ENCODE peak calls at places on chromosomes 6 and 20, in seven cellular contexts. L, Z, D, P, C, O and N are unnamed samples.

GRCh38 chr6:151215999-151216398 is 23.8 kb upstream of the AKAP12 start:
- DNase-seq in L (no peak), Z (no peak), D (no peak), P (no peak), C (no peak), O (no peak), N (no peak)

GRCh38 chr6:74757788-74758187 is 448.1 kb downstream of the COL12A1 start:
- DNase-seq in L (no peak), Z (no peak), D (no peak), P (no peak), C (no peak), O (no peak), N (no peak)

GRCh38 chr6:1554881-1555569 is 54.7 kb upstream of the FOXC1 start:
- DNase-seq in L (peak; percentile 73), Z (peak; percentile 80), D (peak; percentile 71), P (peak; percentile 60), C (peak; percentile 56), O (peak; percentile 27), N (peak; percentile 82)

GRCh38 chr6:136742125-136742524 is 50.2 kb downstream of the MAP3K5 start:
- DNase-seq in L (no peak), Z (no peak), D (no peak), P (no peak), C (no peak), O (no peak), N (no peak)

GRCh38 chr6:37514840-37515239 is 15.1 kb upstream of the CCDC167 start:
- DNase-seq in L (no peak), Z (no peak), D (no peak), P (no peak), C (no peak), O (no peak), N (no peak)

GRCh38 chr6:36873612-36874011 is 991 bp downstream of the PPIL1 start:
- DNase-seq in L (peak; percentile 46), Z (no peak), D (no peak), P (no peak), C (no peak), O (no peak), N (no peak)

GRCh38 chr20:47735412-47736400 is 49.6 kb downstream of the SULF2 start:
- DNase-seq in L (no peak), Z (no peak), D (no peak), P (no peak), C (no peak), O (no peak), N (no peak)

GRCh38 chr6:116139917-116140316 is 14.0 kb upstream of the COL10A1 start:
- DNase-seq in L (no peak), Z (no peak), D (no peak), P (peak; percentile 5), C (no peak), O (no peak), N (no peak)

GRCh38 chr6:151136141-151136755 is 103.5 kb upstream of the AKAP12 start:
- DNase-seq in L (no peak), Z (no peak), D (no peak), P (peak; percentile 46), C (no peak), O (no peak), N (no peak)

GRCh38 chr6:136958168-136958567 is 36.1 kb downstream of the SLC35D3 start:
- DNase-seq in L (no peak), Z (no peak), D (no peak), P (no peak), C (no peak), O (no peak), N (no peak)

GRCh38 chr20:8646026-8646425 is 422.9 kb upstream of the PLCB4 start:
- DNase-seq in L (no peak), Z (no peak), D (no peak), P (no peak), C (no peak), O (no peak), N (no peak)

GRCh38 chr6:151716446-151717047 is 90.9 kb upstream of the ESR1 start:
- DNase-seq in L (no peak), Z (peak; percentile 64), D (no peak), P (no peak), C (no peak), O (no peak), N (no peak)

GRCh38 chr6:90101403-90101802 is 195.2 kb downstream of the BACH2 start:
- DNase-seq in L (no peak), Z (no peak), D (no peak), P (no peak), C (no peak), O (no peak), N (no peak)

GRCh38 chr6:19554356-19555225 is 282.6 kb upstream of the ID4 start:
- DNase-seq in L (no peak), Z (no peak), D (no peak), P (peak; percentile 18), C (no peak), O (no peak), N (no peak)

GRCh38 chr6:108621117-108621516 is 60.4 kb downstream of the FOXO3 start:
- DNase-seq in L (no peak), Z (no peak), D (no peak), P (no peak), C (no peak), O (no peak), N (no peak)